ENCODE peak calls at places on chromosome 11, in eight cellular contexts. D is iPS DF 6.9; X is brain microvascular endothelial cell; Z is CD8-positive, alpha-beta T cell; Q is spleen; J is CD8-positive, alpha-beta memory T cell; M is AG04450; R is cardiac muscle cell. A is an unnamed sample.

GRCh38 chr11:83306385-83307080 is 20.4 kb upstream of the CCDC90B start:
- DNase-seq in Z (no peak), D (no peak), J (no peak), R (no peak), M (no peak), X (no peak), Q (no peak), A (no peak)

GRCh38 chr11:95937358-95937757 is 13.5 kb upstream of the MTMR2 start:
- DNase-seq in D (no peak), Z (no peak), M (no peak), Q (no peak), R (peak), J (no peak), X (no peak), A (peak)

GRCh38 chr11:26960265-26960664 is 33.6 kb upstream of the FIBIN start:
- DNase-seq in Z (no peak), R (no peak), D (no peak), Q (no peak), X (peak), J (no peak), M (no peak), A (peak)

GRCh38 chr11:7469351-7469865 is 15.9 kb upstream of the OLFML1 start:
- DNase-seq in R (no peak), D (no peak), X (no peak), J (no peak), Z (no peak), Q (no peak), M (no peak), A (no peak)

GRCh38 chr11:31809857-31810778 is 1.0 kb downstream of the PAX6 start:
- DNase-seq in M (no peak), Q (peak), Z (no peak), R (peak), J (no peak), D (no peak), X (no peak), A (peak)

GRCh38 chr11:61577383-61578118 is 3.3 kb downstream of the SYT7 start:
- DNase-seq in Q (no peak), R (no peak), J (no peak), M (no peak), Z (no peak), D (no peak), X (no peak), A (peak)

GRCh38 chr11:46537121-46537520 is 56.7 kb downstream of the AMBRA1 start:
- DNase-seq in J (no peak), D (no peak), Z (no peak), R (peak), M (no peak), X (no peak), Q (no peak), A (no peak)

GRCh38 chr11:41133023-41133422 is 326.4 kb downstream of the LRRC4C start:
- DNase-seq in Q (no peak), Z (no peak), M (no peak), X (no peak), R (no peak), D (no peak), J (no peak), A (no peak)

GRCh38 chr11:57425565-57426438 is 1.1 kb downstream of the SLC43A3 start:
- DNase-seq in X (no peak), R (peak), M (no peak), D (no peak), Z (no peak), J (no peak), Q (peak), A (peak)

GRCh38 chr11:131867457-131868257 is 497.2 kb downstream of the NTM start:
- DNase-seq in D (peak), X (peak), Q (no peak), R (peak), Z (no peak), J (no peak), M (peak), A (peak)

GRCh38 chr11:121755191-121755590 is 302.4 kb upstream of the SORL1-AS1 start:
- DNase-seq in J (no peak), M (no peak), R (no peak), Q (no peak), D (no peak), X (no peak), Z (no peak), A (no peak)

GRCh38 chr11:19775622-19776021 is 63.0 kb downstream of the NAV2 start:
- DNase-seq in Q (no peak), M (no peak), D (no peak), Z (no peak), X (no peak), J (no peak), R (no peak), A (no peak)

GRCh38 chr11:19827399-19828135 is 114.9 kb downstream of the NAV2 start:
- DNase-seq in M (no peak), Q (no peak), J (no peak), D (no peak), X (no peak), R (peak), Z (no peak), A (peak)

GRCh38 chr11:81039916-81040530 is 1599.2 kb upstream of the TENM4 start:
- DNase-seq in R (no peak), Q (no peak), Z (no peak), M (no peak), J (no peak), X (no peak), D (no peak), A (no peak)

GRCh38 chr11:111298466-111299110 is at the start of gene POU2AF3:
- DNase-seq in X (no peak), R (peak), D (no peak), M (no peak), Z (no peak), Q (peak), J (no peak), A (no peak)

GRCh38 chr11:10654211-10655150 is 39.1 kb downstream of the IRAG1 start:
- DNase-seq in X (no peak), R (peak), Z (no peak), Q (no peak), D (peak), J (no peak), M (no peak), A (peak)

GRCh38 chr11:82234256-82234655 is 499.4 kb downstream of the FAM181B start:
- DNase-seq in R (no peak), Z (no peak), M (no peak), X (no peak), J (no peak), Q (no peak), D (no peak), A (peak)

GRCh38 chr11:122697636-122698167 is 42.2 kb downstream of the UBASH3B start:
- DNase-seq in Q (no peak), D (no peak), R (peak), M (no peak), Z (no peak), J (peak), X (no peak), A (peak)

GRCh38 chr11:48064306-48064705 is 83.9 kb downstream of the PTPRJ start:
- DNase-seq in Z (no peak), R (peak), X (peak), J (no peak), D (no peak), Q (no peak), M (peak), A (peak)

GRCh38 chr11:97140885-97141494 is 751.2 kb downstream of the JRKL start:
- DNase-seq in X (no peak), D (peak), R (peak), J (no peak), M (no peak), Z (no peak), Q (no peak), A (peak)

GRCh38 chr11:86671386-86672006 is 920 bp downstream of the ME3 start:
- DNase-seq in M (no peak), R (peak), X (no peak), D (no peak), Q (peak), Z (no peak), J (no peak), A (peak)

GRCh38 chr11:115678942-115679341 is 174.7 kb upstream of the CADM1 start:
- DNase-seq in D (no peak), Z (no peak), M (no peak), Q (no peak), R (peak), X (no peak), J (no peak), A (no peak)

GRCh38 chr11:94928146-94928995 is 45.0 kb downstream of the CWC15 start:
- DNase-seq in R (no peak), Q (no peak), M (no peak), X (no peak), Z (no peak), D (no peak), J (no peak), A (no peak)

GRCh38 chr11:118003021-118003423 is 16.8 kb downstream of the IL10RA start:
- DNase-seq in Q (peak), R (no peak), D (no peak), Z (no peak), X (no peak), M (no peak), J (peak), A (no peak)
- H3K4me3 ChIP-seq in Q (no peak), R (no peak), D (no peak), Z (no peak), X (no peak), M (no peak), J (peak), A (no peak)

GRCh38 chr11:13339196-13340153 is 61.9 kb downstream of the BMAL1 start:
- DNase-seq in X (peak), R (peak), J (no peak), Q (no peak), D (no peak), M (peak), Z (no peak), A (peak)

GRCh38 chr11:13336246-13336873 is 58.8 kb downstream of the BMAL1 start:
- DNase-seq in X (no peak), D (no peak), Q (no peak), M (no peak), J (no peak), Z (no peak), R (no peak), A (no peak)

GRCh38 chr11:13341028-13341427 is 63.4 kb downstream of the BMAL1 start:
- DNase-seq in X (no peak), D (no peak), J (no peak), M (no peak), Q (no peak), Z (no peak), R (no peak), A (no peak)

GRCh38 chr11:13337986-13338436 is 60.4 kb downstream of the BMAL1 start:
- DNase-seq in Z (no peak), Q (no peak), R (peak), M (peak), J (no peak), D (no peak), X (peak), A (peak)

GRCh38 chr11:13338437-13339069 is 61.0 kb downstream of the BMAL1 start:
- DNase-seq in X (peak), Q (no peak), J (no peak), M (no peak), D (no peak), R (peak), Z (no peak), A (peak)
- H3K4me3 ChIP-seq in X (peak), Q (peak), J (no peak), M (peak), D (no peak), R (no peak), Z (no peak), A (peak)

DNA sequence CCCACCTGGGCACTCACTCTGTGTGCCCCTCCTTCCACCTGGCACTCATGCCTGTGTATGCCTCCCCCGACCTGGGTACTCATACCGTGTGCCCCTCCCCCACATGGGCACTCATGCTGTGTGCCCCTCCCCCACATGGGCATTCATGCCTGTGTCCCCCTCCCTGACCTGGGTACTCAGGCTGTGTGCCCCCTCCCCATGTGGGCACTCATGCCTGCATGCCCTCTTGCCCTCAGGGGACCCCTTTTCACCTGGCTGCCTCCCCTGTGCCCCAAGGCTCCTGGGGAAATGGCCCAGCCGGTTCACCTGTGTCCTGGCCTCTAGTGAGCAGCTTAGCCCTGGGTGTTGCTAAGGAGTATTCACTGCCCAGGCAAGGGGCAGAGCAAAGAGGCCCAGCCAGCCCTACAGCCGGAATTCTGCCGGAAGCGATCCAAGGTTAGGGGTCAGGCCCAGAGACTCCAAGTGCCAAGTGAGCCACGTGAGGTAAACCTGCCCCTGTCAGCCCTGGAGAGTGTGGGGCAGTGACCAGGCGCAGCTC is 5.7 kb upstream of the IFITM10 start:
- DNase-seq in M (no peak), X (no peak), J (no peak), Z (no peak), Q (peak), D (no peak), R (no peak), A (no peak)
- H3K4me3 ChIP-seq in M (no peak), X (no peak), J (peak), Z (peak), Q (no peak), D (no peak), R (no peak), A (no peak)

DNA sequence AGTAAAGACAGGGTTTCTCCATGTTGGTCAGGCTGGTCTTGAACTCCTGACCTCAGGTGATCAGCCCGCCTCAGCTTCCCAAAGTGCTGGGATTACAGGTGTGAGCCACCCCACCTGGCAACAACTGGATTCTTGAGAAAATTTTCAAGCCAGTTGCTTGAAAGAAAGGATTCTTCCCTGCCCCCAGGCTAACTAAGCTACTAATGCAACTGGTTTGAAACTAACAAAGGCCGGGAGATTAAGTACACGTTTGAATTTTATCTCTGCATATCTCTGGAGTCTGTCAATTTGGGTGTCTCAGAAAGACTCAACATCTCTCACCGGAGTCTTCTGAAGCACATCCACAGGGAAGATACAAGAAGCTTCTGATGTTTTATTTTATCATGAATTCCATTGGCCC is 10.7 kb upstream of the ETS1 start:
- DNase-seq in J (no peak), Z (no peak), R (no peak), X (no peak), D (no peak), M (no peak), Q (no peak), A (no peak)
- H3K4me3 ChIP-seq in J (no peak), Z (no peak), R (no peak), X (no peak), D (no peak), M (no peak), Q (no peak), A (no peak)

GRCh38 chr11:69934861-69935494 is 115.8 kb upstream of the FGF3 start:
- DNase-seq in X (peak), M (no peak), R (no peak), J (peak), Z (no peak), Q (peak), D (no peak), A (no peak)

GRCh38 chr11:69936750-69937149 is 117.5 kb upstream of the FGF3 start:
- DNase-seq in J (no peak), X (no peak), D (no peak), M (no peak), Z (no peak), Q (no peak), R (no peak), A (no peak)

GRCh38 chr11:69939551-69940245 is 120.5 kb upstream of the FGF3 start:
- DNase-seq in M (no peak), Q (peak), R (peak), Z (no peak), X (peak), D (no peak), J (no peak), A (no peak)

GRCh38 chr11:69938206-69938605 is 119.0 kb upstream of the FGF3 start:
- DNase-seq in M (no peak), X (no peak), D (no peak), Z (no peak), R (no peak), J (peak), Q (peak), A (no peak)

DNA sequence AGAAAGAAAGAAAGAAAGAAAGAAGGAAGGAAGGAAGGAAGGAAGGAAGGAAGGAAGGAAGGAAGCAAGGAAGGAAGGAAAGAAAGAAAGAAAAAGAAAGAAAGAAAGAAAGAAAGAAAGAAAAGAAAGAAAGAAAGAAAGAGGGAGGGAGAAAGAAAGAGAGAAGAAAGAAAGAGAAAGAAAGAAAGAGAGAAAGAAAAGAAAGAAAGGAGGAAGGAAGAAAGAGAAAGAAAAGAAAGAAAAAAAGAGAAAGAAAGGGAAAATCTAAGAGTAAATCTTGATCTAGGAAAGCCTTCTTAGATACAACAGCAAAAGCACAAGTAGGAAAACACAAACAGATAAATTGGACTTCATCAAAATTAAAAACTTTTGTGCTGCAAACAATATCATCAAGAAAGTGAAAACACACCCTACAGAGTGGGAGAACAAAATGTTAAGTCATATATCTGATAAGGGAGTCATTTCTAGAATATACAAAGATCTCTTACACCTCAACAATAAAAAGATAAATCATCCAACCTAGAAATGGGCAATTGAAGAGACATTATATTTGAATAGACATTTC is 116.8 kb upstream of the FGF3 start:
- DNase-seq in J (no peak), D (no peak), R (no peak), M (no peak), X (no peak), Q (no peak), Z (no peak), A (no peak)
- H3K4me3 ChIP-seq in J (no peak), D (no peak), R (no peak), M (no peak), X (no peak), Q (no peak), Z (no peak), A (no peak)

GRCh38 chr11:12689029-12689755 is 15.0 kb downstream of the TEAD1 start:
- DNase-seq in M (no peak), X (no peak), Q (no peak), R (no peak), Z (no peak), J (no peak), D (no peak), A (peak)
- H3K4me3 ChIP-seq in M (no peak), X (no peak), Q (no peak), R (no peak), Z (no peak), J (no peak), D (no peak), A (no peak)

DNA sequence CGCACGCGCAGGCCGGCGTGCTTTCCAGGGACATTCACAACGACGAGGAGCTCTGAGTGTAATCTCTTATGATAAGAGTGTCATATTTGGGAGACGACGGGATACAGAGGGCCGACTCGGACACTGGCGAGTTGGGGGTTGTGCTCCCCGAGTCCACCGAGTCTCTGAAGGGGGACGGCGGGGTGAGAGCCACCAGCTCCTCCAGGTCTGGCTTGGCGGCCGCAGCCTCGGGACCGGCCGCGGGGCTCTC is 170.9 kb upstream of the CTSC start:
- DNase-seq in Q (peak), M (no peak), R (no peak), J (no peak), D (no peak), X (no peak), Z (no peak), A (no peak)
- H3K4me3 ChIP-seq in Q (peak), M (no peak), R (peak), J (no peak), D (peak), X (peak), Z (peak), A (no peak)